ENCODE peak calls at places on chromosome 1, in five cellular contexts. G is adrenal gland; L is CD8-positive, alpha-beta memory T cell; N is upper lobe of left lung; Y is PC-3. K is an unnamed sample. For H3K9me3, the result is how much of the 10 kb centered on the place peaks cover.

GRCh38 chr1:84525738-84526137 is 19.4 kb upstream of the GNG5 start:
- DNase-seq in Y (no peak), L (no peak), N (no peak), G (no peak), K (no peak)

GRCh38 chr1:212291505-212292134 is 6.4 kb downstream of the PPP2R5A start:
- DNase-seq in G (no peak), L (no peak), N (no peak), Y (peak), K (no peak)

GRCh38 chr1:67194209-67194863 is 28.1 kb downstream of the IL23R start:
- DNase-seq in N (no peak), G (no peak), Y (no peak), L (no peak), K (no peak)

GRCh38 chr1:212467843-212468482 is 35.2 kb downstream of the NENF start:
- DNase-seq in N (no peak), Y (peak), L (no peak), G (no peak), K (no peak)

GRCh38 chr1:27669876-27670275 is 2.1 kb downstream of the IFI6 start:
- DNase-seq in L (no peak), G (no peak), N (no peak), Y (no peak), K (no peak)

GRCh38 chr1:112674986-112675727 is 698 bp downstream of the MOV10 start:
- DNase-seq in G (no peak), Y (peak), L (peak), N (peak), K (peak)

GRCh38 chr1:38208720-38209632 is 162.4 kb upstream of the POU3F1 start:
- DNase-seq in N (no peak), Y (no peak), L (no peak), G (no peak), K (no peak)

GRCh38 chr1:66003690-66004089 is 211.0 kb downstream of the PDE4B start:
- DNase-seq in N (no peak), L (no peak), G (no peak), Y (no peak), K (no peak)

GRCh38 chr1:59565611-59566410 is 248.9 kb upstream of the HOOK1 start:
- DNase-seq in N (no peak), L (no peak), G (no peak), Y (no peak), K (no peak)

DNA sequence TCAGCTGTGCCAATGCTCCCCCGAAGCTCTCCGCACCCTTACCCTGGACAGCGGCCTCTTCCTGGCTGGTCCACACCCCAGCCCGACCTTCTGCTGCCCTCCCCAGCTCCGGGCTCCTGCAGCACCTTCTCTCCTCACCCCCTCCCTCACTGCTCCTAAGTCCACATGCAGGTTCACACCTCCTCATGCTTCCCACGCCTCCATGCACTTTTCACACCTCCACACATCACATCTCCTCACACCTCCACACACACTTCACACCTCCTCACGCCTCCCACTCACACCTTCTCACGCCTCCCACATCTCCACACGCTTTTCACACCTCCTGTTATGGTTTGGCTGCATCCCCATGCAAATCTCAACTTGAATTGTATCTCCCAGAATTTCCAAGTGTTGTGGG is 18.9 kb downstream of the GPR137B start:
- DNase-seq in G (no peak), L (no peak), Y (no peak), N (no peak), K (no peak)
- H3K9me3 ChIP-seq in G (under half), L (under half), Y (under half), N (under half), K (under half)

GRCh38 chr1:180237850-180238476 is 7.9 kb downstream of the LHX4 start:
- DNase-seq in L (no peak), N (no peak), G (no peak), Y (no peak), K (no peak)

GRCh38 chr1:180236698-180237509 is 6.8 kb downstream of the LHX4 start:
- DNase-seq in N (no peak), L (no peak), Y (no peak), G (no peak), K (no peak)

GRCh38 chr1:180239145-180240096 is 9.4 kb downstream of the LHX4 start:
- DNase-seq in G (no peak), Y (no peak), L (no peak), N (no peak), K (no peak)

GRCh38 chr1:180235502-180236239 is 5.6 kb downstream of the LHX4 start:
- DNase-seq in N (peak), G (no peak), L (no peak), Y (no peak), K (no peak)

DNA sequence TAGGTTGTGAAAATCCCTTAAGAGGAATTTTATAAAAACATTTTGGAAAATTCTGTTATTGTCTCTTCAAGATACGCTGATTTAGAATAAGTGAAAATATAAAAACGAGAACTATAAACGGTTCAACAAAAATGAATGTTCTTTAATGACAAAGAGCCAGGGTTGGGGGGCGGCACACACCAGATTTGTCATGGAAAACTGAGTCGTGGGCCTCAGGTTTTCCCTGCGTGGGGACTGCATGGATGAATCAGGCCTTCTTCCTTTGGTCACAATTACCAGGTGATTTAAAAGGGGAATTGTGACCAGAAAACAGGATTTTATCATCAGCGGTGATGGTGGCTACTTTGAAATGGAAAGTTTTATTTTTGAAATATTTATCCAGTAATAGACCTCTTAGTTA is 8.6 kb downstream of the LHX4 start:
- DNase-seq in Y (no peak), G (no peak), L (no peak), N (no peak), K (no peak)
- H3K4me3 ChIP-seq in Y (no peak), G (no peak), L (no peak), N (no peak), K (no peak)

DNA sequence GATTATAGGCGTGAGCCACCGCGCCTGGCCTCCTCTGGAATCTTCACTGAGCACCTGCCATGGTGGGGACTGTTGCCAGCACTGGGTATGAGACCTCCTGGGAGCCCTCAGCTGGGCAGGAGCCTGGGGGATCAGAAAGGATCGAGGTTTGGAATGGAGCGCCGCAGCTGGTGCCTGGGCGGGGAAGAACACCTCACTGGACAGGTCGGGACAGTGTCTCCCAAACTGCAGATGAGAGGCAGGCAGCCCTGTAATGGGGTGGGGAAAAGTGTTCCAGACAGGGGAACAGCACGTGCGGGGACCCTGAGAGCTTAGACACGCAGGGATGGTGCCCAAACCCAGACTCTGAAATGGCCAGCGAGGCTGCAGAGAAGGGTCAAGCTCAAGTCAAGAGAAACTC is 150.9 kb upstream of the C1orf174 start:
- DNase-seq in L (no peak), Y (no peak), N (no peak), G (no peak), K (no peak)
- H3K9me3 ChIP-seq in L (under half), Y (under half), N (under half), G (under half), K (under half)

DNA sequence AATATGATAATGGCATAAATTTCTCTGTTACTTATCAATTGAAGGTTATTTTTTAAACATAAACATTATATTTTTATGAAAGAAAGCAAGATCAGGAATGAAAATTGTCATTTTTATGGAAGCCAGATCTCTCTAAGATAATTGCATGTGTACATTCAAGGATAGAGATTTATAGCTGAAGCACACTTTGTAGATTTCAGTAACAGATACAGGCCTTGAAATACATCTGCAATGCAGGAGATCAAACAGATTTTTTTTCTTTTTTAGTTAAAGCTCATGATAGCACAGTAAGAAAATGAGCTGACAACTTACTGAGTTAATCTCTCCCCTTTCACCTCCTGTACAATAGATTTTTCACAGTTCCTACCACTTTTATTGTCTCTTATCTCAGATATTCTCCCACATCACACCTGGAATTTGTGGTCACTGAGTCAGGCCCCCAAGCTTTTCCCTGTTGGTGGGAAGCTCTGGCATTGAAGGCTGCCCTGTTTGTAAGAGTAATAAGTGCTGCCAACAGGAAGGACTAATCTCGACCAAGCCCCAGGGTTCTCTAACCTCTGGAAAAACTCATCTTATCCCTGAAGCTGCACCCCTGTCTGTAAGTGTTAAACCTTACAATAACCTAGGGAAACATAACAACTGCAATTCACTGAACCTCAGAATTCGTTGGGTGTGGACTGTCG is 598.9 kb downstream of the LMO4 start:
- DNase-seq in Y (peak), L (no peak), G (no peak), N (no peak), K (no peak)
- H3K4me3 ChIP-seq in Y (no peak), L (no peak), G (no peak), N (no peak), K (no peak)

DNA sequence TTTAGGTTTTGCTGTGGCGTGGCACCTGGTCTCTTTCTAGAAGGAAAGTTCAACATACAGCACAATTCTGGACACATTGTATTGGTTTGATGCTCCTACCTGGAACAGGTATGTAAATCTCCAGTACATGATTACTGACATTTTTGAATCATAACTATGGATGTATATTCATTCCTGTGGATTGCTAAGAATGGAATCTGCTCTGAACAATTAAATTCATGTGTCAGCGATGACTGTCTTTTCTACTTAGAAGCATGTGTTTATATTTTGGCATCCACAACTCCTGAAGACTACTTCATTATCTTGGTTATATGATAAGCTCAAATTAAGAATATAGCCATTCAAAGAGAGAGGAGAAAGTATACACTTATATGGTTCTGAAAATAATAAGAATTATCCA is 291.8 kb downstream of the CHRM3 start:
- DNase-seq in Y (peak), N (no peak), G (no peak), L (no peak), K (no peak)
- H3K9me3 ChIP-seq in Y (under half), N (under half), G (under half), L (under half), K (under half)

GRCh38 chr1:54764132-54764921 is at the start of gene PARS2:
- DNase-seq in L (peak), N (peak), Y (peak), G (peak), K (peak)

GRCh38 chr1:54767526-54767925 is 3.2 kb upstream of the PARS2 start:
- DNase-seq in G (no peak), Y (no peak), N (no peak), L (no peak), K (no peak)

GRCh38 chr1:54766726-54767125 is 2.4 kb upstream of the PARS2 start:
- DNase-seq in L (no peak), G (no peak), Y (no peak), N (no peak), K (no peak)

GRCh38 chr1:54763814-54764131 is 550 bp downstream of the PARS2 start:
- DNase-seq in Y (no peak), L (no peak), N (no peak), G (no peak), K (no peak)

DNA sequence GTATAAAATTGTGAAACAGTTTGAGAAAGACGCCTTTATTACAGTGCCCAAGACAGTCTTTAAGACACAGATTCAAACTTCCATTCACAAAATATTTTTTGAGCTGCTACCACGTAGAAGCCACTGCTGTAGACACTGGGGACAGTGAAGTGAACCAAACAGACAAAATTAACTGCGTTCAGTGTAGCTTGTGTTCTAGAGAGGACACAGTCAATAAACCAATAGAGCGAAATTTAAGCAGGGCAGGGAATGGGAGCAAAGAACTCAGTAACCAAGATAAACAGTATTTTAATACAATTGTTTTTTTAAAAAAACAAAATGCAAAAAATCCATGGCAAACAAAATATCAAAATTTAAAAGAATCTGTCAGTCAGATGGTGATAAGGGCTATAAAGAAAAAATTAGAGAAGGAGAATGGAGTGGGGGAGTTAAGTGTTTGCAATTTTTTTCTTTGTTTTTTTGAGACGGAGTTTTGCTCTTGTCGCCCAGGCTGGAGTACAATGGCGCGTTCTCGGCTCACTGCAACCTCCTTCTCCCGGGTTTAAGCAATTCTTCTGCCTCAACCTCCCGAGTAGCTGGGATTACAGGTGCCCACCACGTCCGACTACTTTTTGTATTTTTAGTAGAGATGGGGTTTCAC is 719 bp upstream of the PARS2 start:
- DNase-seq in L (no peak), N (no peak), Y (no peak), G (no peak), K (no peak)
- H3K4me3 ChIP-seq in L (peak), N (peak), Y (peak), G (no peak), K (peak)

GRCh38 chr1:227532019-227532619 is 31.2 kb upstream of the ZNF678 start:
- DNase-seq in Y (peak), L (no peak), G (no peak), N (no peak), K (no peak)
- H3K9me3 ChIP-seq in Y (under half), L (under half), G (under half), N (half or more), K (under half)

DNA sequence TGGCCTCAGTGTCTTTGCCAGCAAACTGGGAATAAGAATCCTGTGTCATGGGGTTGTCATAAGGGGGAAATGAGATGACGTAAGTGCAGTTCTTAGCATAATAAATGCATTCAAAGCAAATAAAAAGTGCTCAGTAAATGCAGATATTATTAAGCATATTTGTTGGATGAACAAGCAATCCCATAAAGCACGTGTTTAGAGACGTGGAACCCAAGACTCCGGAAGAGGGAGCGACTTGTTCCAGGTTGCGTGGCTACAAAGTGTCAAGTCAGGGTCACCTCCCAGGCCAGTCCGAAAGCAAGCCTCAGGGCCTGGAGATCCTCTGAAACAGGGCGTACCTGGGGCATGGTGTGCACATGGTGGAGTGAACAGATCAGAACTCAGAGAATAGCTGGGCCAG is 58.0 kb upstream of the LAPTM5 start:
- DNase-seq in N (no peak), Y (no peak), L (no peak), G (no peak), K (no peak)
- H3K4me3 ChIP-seq in N (no peak), Y (no peak), L (no peak), G (no peak), K (no peak)

GRCh38 chr1:50420283-50420682 is 3.0 kb downstream of the DMRTA2 start:
- DNase-seq in N (no peak), G (no peak), L (no peak), Y (no peak), K (no peak)
- H3K9me3 ChIP-seq in N (under half), G (under half), L (under half), Y (under half), K (under half)

DNA sequence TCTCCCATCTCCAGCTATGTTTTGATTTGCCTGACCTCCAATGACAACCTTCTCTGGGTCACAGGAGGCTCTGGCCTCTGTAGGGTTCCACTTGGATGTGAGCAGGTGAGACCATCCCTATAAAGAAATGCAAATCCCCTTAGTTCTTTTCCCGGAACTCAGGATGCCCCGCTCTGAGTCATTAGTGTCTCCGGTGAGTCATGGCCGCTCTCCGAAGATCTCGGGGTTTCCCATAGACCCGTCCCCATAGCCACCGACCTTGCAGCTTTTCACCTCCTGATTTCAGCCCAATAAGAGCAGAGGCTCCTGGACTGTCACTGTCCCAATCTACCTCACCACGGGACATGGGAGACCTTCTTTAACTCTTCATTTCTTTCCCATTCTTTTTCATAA is 98.2 kb downstream of the PGBD5 start:
- DNase-seq in G (peak), L (no peak), Y (peak), N (no peak), K (no peak)
- H3K4me3 ChIP-seq in G (no peak), L (no peak), Y (no peak), N (no peak), K (no peak)